ENCODE peak calls at places on chromosomes 4 and X, in seven cellular contexts. Q is naive B cell, R is spleen, J is GM20000, Y is D341Med, X is HS-27A, S is NCI-H510A. D is an unnamed sample.

GRCh38 chrX:110228453-110228852 is 89.4 kb downstream of the AMMECR1 start:
- DNase-seq in X (no peak), R (no peak), J (no peak), Q (no peak), Y (peak; percentile 4), S (no peak), D (no peak)

GRCh38 chrX:109857898-109858297 is 124.8 kb upstream of the ACSL4 start:
- DNase-seq in R (no peak), J (no peak), Y (no peak), S (no peak), X (no peak), Q (no peak), D (no peak)

GRCh38 chr4:166195101-166195500 is 322.1 kb downstream of the TLL1 start:
- DNase-seq in S (no peak), R (no peak), X (no peak), Q (no peak), Y (no peak), J (no peak), D (no peak)

GRCh38 chr4:140004580-140005314 is 149.2 kb downstream of the MAML3 start:
- DNase-seq in S (peak; percentile 3), J (no peak), X (no peak), Y (no peak), R (no peak), Q (no peak), D (no peak)

GRCh38 chr4:182842104-182842600 is 75.0 kb downstream of the DCTD start:
- DNase-seq in Y (no peak), S (no peak), Q (no peak), R (no peak), J (no peak), X (no peak), D (no peak)

GRCh38 chr4:121574618-121575017 is 122.2 kb downstream of the ANXA5 start:
- DNase-seq in Y (no peak), R (no peak), X (no peak), J (no peak), Q (no peak), S (no peak), D (no peak)

GRCh38 chr4:30656828-30657227 is 63.3 kb upstream of the PCDH7 start:
- DNase-seq in Q (no peak), J (no peak), X (no peak), Y (no peak), R (no peak), S (no peak), D (no peak)

GRCh38 chrX:47577424-47577823 is 4.8 kb upstream of the TIMP1 start:
- DNase-seq in Y (no peak), X (no peak), Q (no peak), S (no peak), J (no peak), R (no peak), D (no peak)

GRCh38 chr4:164508126-164508525 is 245.8 kb upstream of the SMIM31 start:
- DNase-seq in X (no peak), Y (no peak), Q (no peak), R (no peak), J (no peak), S (no peak), D (no peak)

GRCh38 chrX:129233791-129234190 is 289.5 kb downstream of the SMARCA1 start:
- DNase-seq in J (no peak), S (no peak), Q (no peak), X (no peak), R (no peak), Y (no peak), D (no peak)

GRCh38 chr4:88900432-88900831 is 156.6 kb downstream of the FAM13A start:
- DNase-seq in Q (no peak), S (no peak), X (peak; percentile 33), Y (no peak), R (no peak), J (no peak), D (no peak)

D was measured in SHP77.